ENCODE peak calls at places on chromosome 3, in five cellular contexts. F, L, Q, D and Y are unnamed samples.

GRCh38 chr3:97293596-97294131 is 470.9 kb upstream of the ARL6 start:
- DNase-seq in F (no peak), L (no peak), Q (no peak), D (no peak), Y (no peak)

GRCh38 chr3:155744091-155744625 is 713 bp downstream of the PLCH1 start:
- DNase-seq in F (peak), L (peak), Q (no peak), D (peak), Y (peak)

GRCh38 chr3:160676547-160677303 is at the start of gene ARL14:
- DNase-seq in F (no peak), L (peak), Q (peak), D (peak), Y (peak)

GRCh38 chr3:104437131-104437750 is 929.5 kb upstream of the ALCAM start:
- DNase-seq in F (no peak), L (peak), Q (no peak), D (peak), Y (peak)

GRCh38 chr3:168094877-168095610 is 680 bp downstream of the GOLIM4 start:
- DNase-seq in F (peak), L (peak), Q (no peak), D (peak), Y (peak)

GRCh38 chr3:187767266-187768032 is 22.2 kb upstream of the BCL6 start:
- DNase-seq in F (no peak), L (no peak), Q (no peak), D (peak), Y (peak)

GRCh38 chr3:150729682-150730360 is 26.1 kb upstream of the ERICH6 start:
- DNase-seq in F (no peak), L (no peak), Q (no peak), D (no peak), Y (no peak)

GRCh38 chr3:124126446-124127017 is 134.6 kb upstream of the ROPN1 start:
- DNase-seq in F (no peak), L (no peak), Q (no peak), D (no peak), Y (no peak)

GRCh38 chr3:33061782-33062181 is 35.2 kb downstream of the GLB1 start:
- DNase-seq in F (no peak), L (peak), Q (no peak), D (peak), Y (peak)

GRCh38 chr3:123064506-123064905 is 2.3 kb upstream of the PDIA5 start:
- DNase-seq in F (no peak), L (no peak), Q (no peak), D (no peak), Y (no peak)

GRCh38 chr3:14717307-14717706 is 42.4 kb downstream of the C3orf20 start:
- DNase-seq in F (no peak), L (peak), Q (no peak), D (no peak), Y (no peak)

GRCh38 chr3:182861345-182861744 is 68.0 kb downstream of the ATP11B start:
- DNase-seq in F (no peak), L (peak), Q (no peak), D (no peak), Y (peak)

DNA sequence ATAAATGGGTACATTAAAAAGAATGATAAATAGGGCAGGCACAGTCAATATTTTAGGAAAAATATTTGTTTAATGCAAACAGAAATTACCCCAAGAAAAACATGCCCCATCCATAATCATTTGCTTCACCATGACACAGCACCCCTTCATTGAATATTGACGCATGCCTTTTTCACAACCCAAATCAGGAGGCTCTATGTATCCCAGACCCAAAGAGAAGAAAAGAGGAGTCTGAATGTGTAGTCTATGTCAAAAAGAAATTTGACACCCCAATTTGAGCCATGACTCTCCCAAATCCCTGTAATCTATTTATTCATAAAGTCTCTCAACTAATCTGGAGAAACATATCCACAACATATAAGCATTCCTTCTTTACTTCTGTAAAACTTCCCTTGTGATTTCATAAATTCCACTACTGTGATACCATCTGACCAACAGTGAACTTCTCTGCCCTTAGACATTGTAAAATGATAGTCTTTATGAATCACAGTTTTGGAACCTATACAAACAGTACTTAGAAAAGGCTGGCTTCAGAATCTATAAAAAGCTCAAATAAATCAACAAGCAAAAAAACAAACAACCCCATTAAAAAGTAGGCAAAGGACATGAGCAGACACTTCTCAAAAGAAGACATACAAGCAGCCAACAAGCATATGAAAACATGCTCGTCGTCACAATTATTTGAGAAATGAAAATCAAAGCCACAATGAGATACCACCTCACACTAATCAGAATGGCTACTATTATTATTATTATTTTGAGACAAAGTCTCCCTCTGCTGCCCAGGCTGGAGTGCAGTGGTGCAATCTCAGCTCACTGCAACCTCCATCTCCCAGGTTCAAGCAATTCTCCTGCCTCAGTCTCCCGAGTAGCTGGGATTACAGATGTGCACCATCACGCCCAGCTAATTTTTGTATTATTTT is 53.4 kb upstream of the XRN1 start:
- DNase-seq in F (no peak), L (no peak), Q (no peak), D (peak), Y (peak)
- H2BK15ac ChIP-seq in F (no peak), L (no peak), Q (no peak), D (no peak), Y (no peak)

GRCh38 chr3:71579934-71580318 is 3.6 kb downstream of the FOXP1 start:
- DNase-seq in F (no peak), L (peak), Q (no peak), D (peak), Y (peak)
- H3K4me3 ChIP-seq in F (no peak), L (no peak), Q (no peak), D (no peak), Y (peak)

GRCh38 chr3:134312873-134313838 is 61.1 kb downstream of the AMOTL2 start:
- DNase-seq in F (peak), L (peak), Q (no peak), D (peak), Y (peak)
- H2BK15ac ChIP-seq in F (peak), L (peak), Q (peak), D (peak), Y (peak)

GRCh38 chr3:43996379-43997301 is 245.0 kb upstream of the TOPAZ1 start:
- DNase-seq in F (peak), L (peak), Q (no peak), D (peak), Y (no peak)
- H3K4me3 ChIP-seq in F (peak), L (peak), Q (peak), D (peak), Y (no peak)

GRCh38 chr3:139948898-139949297 is 13.9 kb downstream of the CLSTN2 start:
- DNase-seq in F (no peak), L (no peak), Q (no peak), D (no peak), Y (no peak)
- H2BK15ac ChIP-seq in F (no peak), L (no peak), Q (no peak), D (no peak), Y (no peak)

DNA sequence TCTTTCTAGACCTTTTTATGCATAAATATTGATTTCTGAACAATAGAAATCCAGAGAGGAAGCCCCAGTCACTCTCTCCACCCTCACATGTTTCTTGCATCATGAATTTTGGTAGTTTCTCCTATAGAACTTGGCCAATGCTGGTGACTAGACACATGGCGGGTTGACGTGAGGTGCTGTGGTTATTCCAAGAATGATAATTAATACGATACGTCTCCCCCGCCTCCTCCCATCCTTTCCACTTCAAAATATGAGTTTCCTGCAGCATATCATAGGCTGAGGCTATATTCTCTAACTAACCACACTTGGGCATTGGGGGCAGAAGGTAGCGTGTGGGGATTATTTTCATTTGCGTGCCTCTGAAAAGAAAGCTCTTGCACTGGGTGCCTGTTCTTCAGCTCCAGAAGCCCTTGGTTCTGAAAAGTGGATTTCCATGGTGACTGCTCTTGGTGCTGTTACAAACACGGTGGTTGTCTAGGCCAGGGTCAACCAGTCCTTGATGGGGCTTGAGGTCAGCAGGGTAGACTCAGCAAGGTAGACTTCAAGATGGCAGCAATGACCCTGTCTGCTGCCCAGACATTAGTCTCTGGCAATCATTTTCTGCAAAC is 5.3 kb downstream of the TNFSF10 start:
- DNase-seq in F (no peak), L (no peak), Q (no peak), D (no peak), Y (no peak)
- H3K4me3 ChIP-seq in F (no peak), L (no peak), Q (no peak), D (no peak), Y (no peak)

GRCh38 chr3:126267976-126268615 is 87.7 kb upstream of the ALDH1L1 start:
- DNase-seq in F (no peak), L (no peak), Q (no peak), D (no peak), Y (no peak)
- H2BK15ac ChIP-seq in F (peak), L (no peak), Q (peak), D (peak), Y (peak)

DNA sequence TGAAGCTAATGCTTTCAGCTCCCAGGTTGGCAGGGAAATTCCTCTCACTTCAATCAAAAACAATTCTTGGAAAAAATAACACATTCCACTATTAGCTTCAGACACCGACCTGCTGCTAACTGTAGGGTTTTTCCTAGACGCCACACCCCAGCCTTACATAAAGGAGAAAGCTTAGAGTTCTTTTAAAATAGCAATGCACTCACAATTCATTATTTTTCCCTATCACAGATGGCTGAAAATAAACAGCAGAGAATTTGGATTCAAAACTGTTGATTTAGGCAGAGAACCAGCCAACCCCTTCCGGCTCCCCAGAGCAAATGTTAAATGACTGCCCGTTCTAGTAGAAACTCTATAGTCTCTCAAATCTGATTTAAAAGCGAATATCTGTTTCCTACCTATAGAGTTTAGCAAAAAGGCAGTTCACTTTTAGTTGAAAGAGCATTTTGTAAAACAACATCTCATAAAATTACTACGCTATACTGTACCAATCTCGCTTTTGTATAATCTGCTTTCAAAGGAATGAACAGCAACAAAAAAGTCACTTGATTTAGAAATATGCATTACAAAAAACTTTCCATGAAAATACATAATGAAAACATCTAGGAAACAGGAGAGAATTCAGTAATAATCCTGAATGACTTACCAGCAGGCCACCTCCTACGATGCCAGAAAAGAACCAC is 581 bp downstream of the TM4SF1 start:
- DNase-seq in F (no peak), L (no peak), Q (no peak), D (no peak), Y (peak)
- H3K4me3 ChIP-seq in F (no peak), L (no peak), Q (no peak), D (peak), Y (peak)

DNA sequence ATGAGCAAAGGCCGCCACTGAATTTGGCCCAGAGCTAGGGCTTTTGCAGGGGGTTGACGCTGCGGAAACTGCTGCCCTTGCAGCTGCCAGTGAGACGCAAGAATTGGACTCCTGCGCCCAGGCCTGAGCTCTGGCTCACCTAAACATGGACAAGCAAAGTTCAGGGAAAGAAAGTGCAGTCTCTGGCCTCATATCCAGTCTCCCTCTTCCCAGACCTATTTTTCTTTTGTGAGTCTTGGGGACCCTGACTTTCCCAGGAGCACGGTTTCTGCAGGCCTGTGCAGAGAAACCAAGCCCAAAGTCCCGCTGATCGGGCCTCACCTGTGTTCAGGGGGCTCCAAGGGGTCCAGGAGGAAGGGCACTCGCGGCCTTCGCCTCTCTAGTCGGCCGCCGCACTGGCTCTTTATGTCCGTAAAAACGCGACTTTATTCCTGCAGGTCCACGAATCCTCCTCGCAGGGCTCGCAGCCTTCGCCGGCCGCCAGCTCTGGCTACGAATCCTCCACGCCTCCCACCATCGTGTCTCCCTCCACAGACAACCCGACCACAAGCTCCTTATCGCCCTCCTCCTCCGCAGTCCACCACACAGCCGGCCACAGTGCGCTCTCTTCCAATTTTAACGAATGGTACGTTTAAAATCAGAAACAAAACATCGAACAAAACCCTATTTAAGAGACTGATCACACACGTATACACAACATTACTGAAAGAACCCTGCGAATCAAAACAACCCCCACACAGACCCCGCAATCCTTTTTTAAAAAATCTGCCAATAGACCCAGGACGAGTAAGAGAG is 3.9 kb downstream of the ZIC1 start:
- DNase-seq in F (peak), L (peak), Q (no peak), D (no peak), Y (no peak)
- H2BK15ac ChIP-seq in F (no peak), L (no peak), Q (peak), D (no peak), Y (no peak)

GRCh38 chr3:126391631-126392030 is 3.1 kb upstream of the CFAP100 start:
- DNase-seq in F (no peak), L (no peak), Q (no peak), D (no peak), Y (no peak)

GRCh38 chr3:126390201-126390600 is 4.5 kb upstream of the CFAP100 start:
- DNase-seq in F (no peak), L (no peak), Q (no peak), D (no peak), Y (no peak)

GRCh38 chr3:126389792-126390142 is 4.9 kb upstream of the CFAP100 start:
- DNase-seq in F (no peak), L (no peak), Q (no peak), D (no peak), Y (no peak)

GRCh38 chr3:126390751-126391150 is 4.0 kb upstream of the CFAP100 start:
- DNase-seq in F (no peak), L (no peak), Q (no peak), D (no peak), Y (no peak)

GRCh38 chr3:126389112-126389791 is 5.5 kb upstream of the CFAP100 start:
- DNase-seq in F (peak), L (peak), Q (peak), D (peak), Y (peak)
- H3K4me3 ChIP-seq in F (no peak), L (no peak), Q (peak), D (peak), Y (peak)